ENCODE peak calls at places on chromosomes 7 and 10, in ten cellular contexts. W is BJ; R is esophagus squamous epithelium; T is right atrium auricular region; X is tibial artery; F is fibroblast of pulmonary artery; Y is CD8-positive, alpha-beta T cell; N is cardiac muscle cell; L is transverse colon; A is endothelial cell of umbilical vein. Z is an unnamed sample.
A peak's percentile ranks its signal among the peaks of the same experiment; 100 is the strongest.

GRCh38 chr10:84424731-84425165 is 96.4 kb downstream of the CCSER2 start:
- DNase-seq in W (peak; percentile 96), R (no peak), T (peak; percentile 92), X (peak; percentile 95), F (peak; percentile 97), Y (no peak), N (peak; percentile 96), L (peak; percentile 82), A (peak; percentile 96), Z (peak; percentile 97)

GRCh38 chr10:93615576-93615975 is 3.2 kb downstream of the PDE6C start:
- DNase-seq in W (no peak), R (no peak), T (no peak), X (no peak), F (no peak), Y (no peak), N (no peak), L (no peak), A (no peak), Z (no peak)

GRCh38 chr10:45558406-45558805 is 114.2 kb downstream of the ZFAND4 start:
- DNase-seq in W (no peak), R (no peak), T (no peak), X (no peak), F (no peak), Y (no peak), N (no peak), L (no peak), A (no peak), Z (no peak)

GRCh38 chr7:8434290-8435002 is 1.0 kb downstream of the NXPH1 start:
- DNase-seq in W (no peak), R (no peak), T (no peak), X (no peak), F (no peak), Y (no peak), N (no peak), L (no peak), A (no peak), Z (no peak)

GRCh38 chr7:95398155-95398940 is 2.2 kb upstream of the PON3 start:
- DNase-seq in W (no peak), R (no peak), T (no peak), X (no peak), F (no peak), Y (no peak), N (no peak), L (no peak), A (no peak), Z (no peak)

GRCh38 chr7:341841-342638 is 52.1 kb downstream of the FOXL3 start:
- DNase-seq in W (no peak), R (no peak), T (no peak), X (no peak), F (no peak), Y (no peak), N (no peak), L (peak; percentile 69), A (no peak), Z (no peak)

GRCh38 chr10:125629758-125630376 is 53.1 kb downstream of the TEX36 start:
- DNase-seq in W (no peak), R (no peak), T (no peak), X (no peak), F (peak; percentile 56), Y (no peak), N (peak; percentile 37), L (no peak), A (peak; percentile 81), Z (peak; percentile 38)

GRCh38 chr10:132710036-132710686 is 75.8 kb downstream of the NKX6-2 start:
- DNase-seq in W (no peak), R (no peak), T (no peak), X (peak; percentile 60), F (no peak), Y (no peak), N (no peak), L (no peak), A (no peak), Z (no peak)

GRCh38 chr10:73586583-73586984 is 4.6 kb downstream of the USP54 start:
- DNase-seq in W (peak; percentile 89), R (no peak), T (no peak), X (no peak), F (peak; percentile 83), Y (no peak), N (peak; percentile 82), L (peak; percentile 38), A (peak; percentile 93), Z (peak; percentile 80)

GRCh38 chr7:111392976-111393762 is 169.1 kb downstream of the IMMP2L start:
- DNase-seq in W (no peak), R (no peak), T (no peak), X (no peak), F (peak; percentile 85), Y (no peak), N (peak; percentile 85), L (no peak), A (peak; percentile 74), Z (peak; percentile 57)

GRCh38 chr10:100520811-100521210 is 1.1 kb upstream of the SEC31B start:
- DNase-seq in W (no peak), R (no peak), T (no peak), X (no peak), F (peak; percentile 74), Y (no peak), N (peak; percentile 48), L (no peak), A (peak; percentile 57), Z (peak; percentile 58)

GRCh38 chr10:72265508-72265907 is 8.2 kb upstream of the DDIT4 start:
- DNase-seq in W (no peak), R (no peak), T (no peak), X (no peak), F (no peak), Y (no peak), N (no peak), L (no peak), A (no peak), Z (no peak)

GRCh38 chr7:1531979-1532455 is 1.5 kb downstream of the MAFK start:
- DNase-seq in W (no peak), R (no peak), T (no peak), X (no peak), F (peak; percentile 28), Y (peak; percentile 55), N (no peak), L (no peak), A (no peak), Z (no peak)

GRCh38 chr7:1533569-1534329 is 3.2 kb downstream of the MAFK start:
- DNase-seq in W (peak; percentile 72), R (no peak), T (peak; percentile 76), X (peak; percentile 87), F (peak; percentile 79), Y (no peak), N (peak; percentile 52), L (peak; percentile 59), A (peak; percentile 89), Z (peak; percentile 92)

GRCh38 chr7:1533255-1533568 is 2.7 kb downstream of the MAFK start:
- DNase-seq in W (no peak), R (no peak), T (no peak), X (no peak), F (no peak), Y (no peak), N (no peak), L (no peak), A (no peak), Z (no peak)

GRCh38 chr7:1531263-1531978 is 919 bp downstream of the MAFK start:
- DNase-seq in W (no peak), R (no peak), T (peak; percentile 66), X (peak; percentile 82), F (peak; percentile 44), Y (peak; percentile 61), N (no peak), L (peak; percentile 55), A (peak; percentile 60), Z (no peak)

GRCh38 chr7:1532456-1533254 is 2.2 kb downstream of the MAFK start:
- DNase-seq in W (peak; percentile 88), R (no peak), T (peak; percentile 96), X (peak; percentile 96), F (peak; percentile 94), Y (peak; percentile 74), N (peak; percentile 86), L (peak; percentile 90), A (peak; percentile 97), Z (peak; percentile 91)
- H3K4me3 ChIP-seq in W (peak overlapping the region; percentile 79), R (peak overlapping the region; percentile 70), T (peak overlapping the region; percentile 52), X (peak overlapping the region; percentile 73), F (peak overlapping the region; percentile 68), Y (peak overlapping the region; percentile 66), N (no peak overlapping the region), L (peak overlapping the region; percentile 75), A (peak overlapping the region; percentile 5), Z (peak overlapping the region; percentile 68)

GRCh38 chr10:122669842-122670241 is 29.8 kb downstream of the C10orf120 start:
- DNase-seq in W (no peak), R (no peak), T (no peak), X (no peak), F (no peak), Y (no peak), N (no peak), L (no peak), A (no peak), Z (no peak)
- TF ChIP-seq CTCF in W (no peak), R (no peak), T (no peak), X (no peak), F (no peak), Y (no peak), N (no peak), L (no peak), A (no peak), Z (no peak)

DNA sequence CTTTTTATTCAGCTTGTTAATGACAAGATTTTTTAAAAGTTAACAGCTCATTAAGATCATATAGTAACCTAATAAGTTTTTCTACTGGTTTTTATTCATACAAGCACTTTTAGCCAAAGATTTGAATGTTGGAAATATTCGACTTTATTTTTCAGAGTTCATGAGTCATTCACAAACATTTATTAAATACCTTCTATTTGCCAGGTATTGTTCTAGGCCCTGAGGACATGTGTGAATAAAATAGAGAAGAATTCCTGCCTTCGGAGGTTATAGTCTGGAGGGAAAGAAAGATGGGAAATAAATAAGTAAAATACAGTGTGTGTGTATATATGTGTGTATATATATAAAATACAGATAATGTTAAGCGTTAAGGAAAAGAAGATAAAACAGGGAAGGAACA is 31.5 kb downstream of the BTAF1 start:
- DNase-seq in W (no peak), R (no peak), T (no peak), X (no peak), F (peak; percentile 14), Y (no peak), N (no peak), L (no peak), A (no peak), Z (peak; percentile 36)
- H3K4me3 ChIP-seq in W (no peak overlapping the region), R (no peak overlapping the region), T (no peak overlapping the region), X (no peak overlapping the region), F (no peak overlapping the region), Y (no peak overlapping the region), N (no peak overlapping the region), L (no peak overlapping the region), A (no peak overlapping the region), Z (no peak overlapping the region)

DNA sequence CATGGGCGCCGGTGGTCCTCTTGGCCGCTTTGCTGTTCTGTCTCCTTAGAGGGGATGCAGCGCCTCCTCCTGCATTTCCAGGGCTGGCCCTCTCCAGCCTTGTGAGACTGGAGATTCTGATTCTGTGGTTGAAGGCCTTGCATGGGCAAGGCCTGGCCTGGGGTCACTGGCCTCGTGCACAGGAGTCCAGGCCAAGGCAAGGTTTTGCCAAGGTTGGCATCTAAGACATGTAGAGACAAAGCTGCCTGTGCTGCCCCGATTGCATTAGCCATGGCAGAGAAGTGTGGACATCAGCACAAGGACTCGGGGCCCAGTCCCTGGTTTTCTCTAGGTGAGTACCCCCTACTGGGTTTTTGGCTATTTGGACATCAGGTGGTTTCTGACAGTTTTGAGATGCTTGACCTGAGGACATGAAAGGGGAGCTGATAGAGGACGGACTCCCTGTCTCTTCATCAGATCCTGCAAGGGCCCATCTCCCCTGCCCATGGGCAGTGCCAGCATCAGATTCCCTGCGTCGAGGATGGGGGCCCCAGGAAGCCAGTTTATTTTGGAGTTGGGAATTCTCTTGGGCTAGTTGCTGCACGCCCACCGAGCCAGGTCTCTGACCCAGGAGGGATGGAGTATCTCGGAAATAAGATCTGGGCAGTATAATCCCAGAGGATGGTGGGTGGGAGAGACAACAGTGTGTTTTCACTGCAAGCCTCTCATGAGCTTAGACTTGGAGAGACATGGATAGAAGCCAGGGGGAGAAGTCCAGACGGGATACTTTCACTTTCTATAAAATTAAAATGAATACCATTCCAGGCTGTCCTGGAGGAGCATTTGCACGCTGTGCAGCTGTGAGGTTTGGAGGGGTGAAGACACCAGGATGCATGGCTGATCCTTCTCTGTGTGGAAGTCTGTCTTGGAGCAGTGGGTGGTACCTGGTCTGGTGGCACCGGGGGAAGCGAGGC is 25.6 kb downstream of the DOCK1 start:
- DNase-seq in W (no peak), R (no peak), T (no peak), X (no peak), F (peak; percentile 37), Y (no peak), N (peak; percentile 60), L (no peak), A (peak; percentile 26), Z (peak; percentile 24)
- TF ChIP-seq CTCF in W (no peak), R (no peak), T (no peak), X (no peak), F (no peak), Y (no peak), N (no peak), L (no peak), A (no peak), Z (no peak)

Z was measured in cardiac fibroblast.